ENCODE peak calls at places on chromosomes 12 and 14, in ten cellular contexts. V, P, S, O, E, K, Q, M, H and U are unnamed samples.

GRCh38 chr14:99654235-99655000 is 9.5 kb downstream of the HHIPL1 start:
- DNase-seq in V (peak), P (no peak), S (peak), O (peak), E (no peak), K (peak), Q (no peak), M (no peak), H (no peak), U (no peak)

GRCh38 chr12:78778339-78778738 is 86.2 kb upstream of the SYT1 start:
- DNase-seq in V (no peak), P (no peak), S (no peak), O (no peak), E (no peak), K (no peak), Q (no peak), M (no peak), H (no peak), U (no peak)

GRCh38 chr12:30694971-30695326 is 720 bp downstream of the IPO8 start:
- DNase-seq in V (peak), P (no peak), S (peak), O (peak), E (peak), K (peak), Q (no peak), M (peak), H (no peak), U (peak)

GRCh38 chr12:13144266-13144828 is 40.9 kb upstream of the GSG1 start:
- DNase-seq in V (no peak), P (no peak), S (no peak), O (no peak), E (no peak), K (no peak), Q (no peak), M (no peak), H (no peak), U (peak)

GRCh38 chr14:64704743-64705405 is 650 bp downstream of the PLEKHG3 start:
- DNase-seq in V (no peak), P (no peak), S (peak), O (peak), E (no peak), K (peak), Q (peak), M (no peak), H (no peak), U (no peak)

GRCh38 chr12:991350-992278 is 591 bp downstream of the ERC1 start:
- DNase-seq in V (peak), P (no peak), S (no peak), O (no peak), E (no peak), K (no peak), Q (peak), M (no peak), H (no peak), U (no peak)

GRCh38 chr12:2052861-2053674 is at the start of gene CACNA1C:
- DNase-seq in V (peak), P (no peak), S (peak), O (peak), E (no peak), K (peak), Q (no peak), M (no peak), H (no peak), U (no peak)

GRCh38 chr14:69451941-69452340 is 32.6 kb upstream of the PLEKHD1 start:
- DNase-seq in V (no peak), P (no peak), S (no peak), O (no peak), E (no peak), K (no peak), Q (no peak), M (no peak), H (no peak), U (no peak)

GRCh38 chr12:4272014-4272975 is 1.3 kb upstream of the CCND2 start:
- DNase-seq in V (peak), P (no peak), S (peak), O (peak), E (no peak), K (peak), Q (peak), M (peak), H (peak), U (peak)

GRCh38 chr14:34275038-34275437 is 187.0 kb downstream of the SPTSSA start:
- DNase-seq in V (no peak), P (no peak), S (no peak), O (no peak), E (no peak), K (no peak), Q (no peak), M (no peak), H (no peak), U (no peak)

GRCh38 chr14:69260979-69261605 is 1.1 kb downstream of the GALNT16 start:
- DNase-seq in V (peak), P (no peak), S (peak), O (peak), E (no peak), K (no peak), Q (peak), M (peak), H (no peak), U (no peak)

GRCh38 chr12:52254965-52255751 is 19.3 kb upstream of the KRT86 start:
- DNase-seq in V (no peak), P (no peak), S (no peak), O (no peak), E (no peak), K (no peak), Q (peak), M (no peak), H (no peak), U (no peak)

GRCh38 chr12:2944401-2945047 is 14.7 kb upstream of the TEAD4 start:
- DNase-seq in V (peak), P (no peak), S (peak), O (peak), E (peak), K (peak), Q (no peak), M (peak), H (peak), U (no peak)

GRCh38 chr12:80701388-80701787 is 6.0 kb upstream of the MYF6 start:
- DNase-seq in V (no peak), P (no peak), S (no peak), O (no peak), E (no peak), K (no peak), Q (no peak), M (no peak), H (no peak), U (no peak)

GRCh38 chr14:57871487-57872080 is 5.7 kb upstream of the SLC35F4 start:
- DNase-seq in V (peak), P (no peak), S (no peak), O (no peak), E (peak), K (no peak), Q (no peak), M (no peak), H (peak), U (peak)

GRCh38 chr12:15856097-15856982 is 25.8 kb upstream of the STRAP start:
- DNase-seq in V (peak), P (peak), S (peak), O (peak), E (peak), K (no peak), Q (no peak), M (no peak), H (peak), U (peak)

DNA sequence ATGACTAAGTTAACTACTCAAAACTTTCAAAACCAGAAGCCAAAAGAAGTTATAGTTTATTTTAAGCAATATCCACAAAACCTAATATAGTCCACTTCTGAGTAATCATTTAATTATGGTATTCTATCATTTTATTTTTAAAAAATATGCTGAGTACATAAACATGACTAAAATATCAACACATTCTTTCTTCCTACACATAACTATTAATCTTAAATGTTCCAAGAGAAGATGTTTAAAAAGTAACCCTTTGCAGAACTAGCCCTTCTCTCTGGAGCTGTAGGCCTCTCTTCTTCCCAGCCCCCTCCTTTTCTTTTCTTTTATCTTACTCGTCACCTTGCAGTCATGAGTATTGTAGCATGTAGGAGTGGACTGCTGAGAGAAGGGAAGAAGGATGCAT is 941.8 kb downstream of the NRXN3 start:
- DNase-seq in V (no peak), P (no peak), S (no peak), O (no peak), E (no peak), K (no peak), Q (no peak), M (no peak), H (no peak), U (no peak)
- TF ChIP-seq POLR2AphosphoS5 in V (no peak), P (no peak), S (no peak), O (no peak), E (no peak), K (no peak), Q (no peak), M (no peak), H (no peak), U (no peak)

DNA sequence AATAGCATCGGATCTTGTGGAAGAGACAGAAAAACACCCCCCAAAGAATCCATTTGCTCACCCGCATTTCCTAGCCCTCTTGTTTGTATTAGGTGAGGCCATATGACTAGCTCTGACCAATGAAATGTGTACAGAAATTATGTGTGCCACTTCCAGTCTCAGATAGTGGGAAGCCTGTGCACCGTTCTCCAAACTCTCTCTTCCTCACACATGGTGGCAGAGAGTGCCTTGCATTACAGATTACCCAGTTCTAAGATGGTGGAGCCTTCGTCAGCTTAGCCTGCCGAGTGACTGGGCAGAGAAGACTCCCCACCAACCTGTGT is 261.6 kb downstream of the TTC8 start:
- DNase-seq in V (no peak), P (no peak), S (no peak), O (no peak), E (no peak), K (no peak), Q (no peak), M (no peak), H (no peak), U (no peak)
- TF ChIP-seq POLR2AphosphoS5 in V (no peak), P (no peak), S (no peak), O (no peak), E (no peak), K (no peak), Q (no peak), M (no peak), H (no peak), U (no peak)

GRCh38 chr14:102205560-102205959 is 65.9 kb downstream of the WDR20 start:
- DNase-seq in V (no peak), P (no peak), S (no peak), O (no peak), E (no peak), K (peak), Q (no peak), M (no peak), H (no peak), U (no peak)
- TF ChIP-seq POLR2AphosphoS5 in V (no peak), P (no peak), S (no peak), O (no peak), E (no peak), K (no peak), Q (no peak), M (no peak), H (no peak), U (no peak)

DNA sequence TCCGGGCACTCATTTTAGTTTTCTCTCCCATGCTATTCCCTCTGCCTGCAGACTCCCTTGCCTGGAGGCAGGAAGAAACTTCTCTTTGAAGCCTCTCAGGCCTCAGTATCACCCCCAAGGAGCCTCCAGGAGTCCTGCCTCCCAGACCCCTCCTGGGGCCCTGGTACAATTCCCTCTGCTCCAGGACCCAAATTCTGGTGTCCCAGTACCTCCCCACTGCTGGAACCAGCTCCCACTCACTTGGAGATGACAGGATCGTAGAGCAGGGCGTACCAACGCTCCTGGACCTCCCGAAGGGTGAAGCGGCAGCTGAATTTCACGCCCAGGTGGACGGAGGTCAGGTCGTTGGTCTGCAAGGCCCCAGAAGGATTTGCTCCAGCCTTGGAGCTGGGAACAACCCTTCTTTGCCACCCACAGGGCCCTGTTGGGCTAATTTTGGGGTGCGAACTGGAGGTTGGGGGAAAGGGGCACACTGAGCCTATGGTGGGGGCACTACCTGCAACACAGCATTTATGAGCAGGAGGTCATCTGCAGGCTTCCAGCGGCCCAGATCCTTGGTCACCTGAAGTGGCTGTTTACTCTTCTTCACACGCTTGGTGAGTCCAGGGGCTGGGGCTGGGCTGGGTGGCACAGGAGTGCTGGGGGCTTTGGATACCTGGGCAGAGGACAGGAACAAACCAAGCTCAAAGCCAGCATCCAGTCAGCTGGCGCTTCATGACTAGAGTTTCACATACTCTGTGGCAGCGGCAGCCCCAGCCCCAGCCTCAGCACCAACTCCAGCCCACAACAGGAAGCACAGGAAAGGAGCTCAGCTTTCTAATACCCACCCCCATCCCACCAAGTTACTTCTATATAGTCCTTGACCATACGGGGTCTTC is 3.5 kb downstream of the MCRS1 start:
- DNase-seq in V (no peak), P (no peak), S (no peak), O (no peak), E (no peak), K (no peak), Q (no peak), M (no peak), H (no peak), U (no peak)
- TF ChIP-seq POLR2AphosphoS5 in V (no peak), P (no peak), S (no peak), O (no peak), E (no peak), K (no peak), Q (no peak), M (no peak), H (no peak), U (no peak)

GRCh38 chr12:108731105-108731865 is at the start of gene CORO1C:
- DNase-seq in V (peak), P (peak), S (peak), O (peak), E (peak), K (peak), Q (peak), M (peak), H (peak), U (peak)

GRCh38 chr12:108733132-108733531 is 1.8 kb upstream of the CORO1C start:
- DNase-seq in V (no peak), P (no peak), S (no peak), O (no peak), E (no peak), K (peak), Q (no peak), M (no peak), H (no peak), U (no peak)

GRCh38 chr12:108732489-108732888 is 1.2 kb upstream of the CORO1C start:
- DNase-seq in V (no peak), P (no peak), S (no peak), O (no peak), E (no peak), K (no peak), Q (no peak), M (no peak), H (no peak), U (no peak)

GRCh38 chr12:108730337-108731104 is 797 bp downstream of the CORO1C start:
- DNase-seq in V (peak), P (no peak), S (peak), O (peak), E (peak), K (peak), Q (peak), M (peak), H (no peak), U (peak)

DNA sequence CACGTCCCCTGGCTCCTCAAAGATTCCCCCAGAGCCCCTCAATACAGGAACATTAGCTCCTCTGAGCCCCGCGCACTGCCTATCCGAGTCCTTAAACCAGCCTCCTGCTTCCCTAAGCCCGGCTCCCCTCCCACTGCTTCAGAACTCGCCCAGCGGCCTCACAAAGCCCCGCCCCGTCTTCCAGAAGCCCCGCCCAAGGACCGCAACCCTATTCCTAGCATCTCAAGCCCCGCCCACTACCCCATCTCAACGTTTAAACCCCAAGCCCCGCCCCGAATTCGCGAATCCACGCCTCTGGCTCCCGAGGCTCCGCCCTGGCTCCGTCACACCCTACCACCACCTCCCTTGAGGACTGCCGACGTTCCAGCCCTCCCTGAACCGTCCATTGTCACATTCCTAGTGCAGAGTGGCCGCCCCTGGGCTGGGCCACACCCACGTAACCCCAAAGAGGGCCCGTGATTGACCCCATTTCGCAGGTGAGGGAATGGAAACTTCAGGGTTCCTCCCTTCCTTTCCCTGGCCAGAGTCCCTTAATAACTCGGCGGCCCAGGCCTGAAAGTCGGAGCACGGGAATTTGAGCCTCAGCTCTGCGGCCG is 646 bp upstream of the CORO1C start:
- DNase-seq in V (peak), P (peak), S (peak), O (peak), E (peak), K (peak), Q (peak), M (peak), H (peak), U (peak)
- TF ChIP-seq POLR2AphosphoS5 in V (peak), P (peak), S (peak), O (peak), E (peak), K (peak), Q (peak), M (no peak), H (no peak), U (no peak)

GRCh38 chr12:57101892-57102695 is 9.1 kb downstream of the STAT6 start:
- DNase-seq in V (no peak), P (no peak), S (no peak), O (peak), E (no peak), K (no peak), Q (peak), M (no peak), H (no peak), U (peak)
- TF ChIP-seq POLR2AphosphoS5 in V (no peak), P (no peak), S (no peak), O (no peak), E (no peak), K (peak), Q (no peak), M (no peak), H (no peak), U (no peak)

GRCh38 chr12:75707983-75708382 is 196.6 kb upstream of the KRR1 start:
- DNase-seq in V (no peak), P (no peak), S (no peak), O (no peak), E (no peak), K (no peak), Q (no peak), M (no peak), H (no peak), U (no peak)

GRCh38 chr12:75704664-75705063 is 193.3 kb upstream of the KRR1 start:
- DNase-seq in V (no peak), P (no peak), S (no peak), O (no peak), E (peak), K (no peak), Q (no peak), M (no peak), H (no peak), U (no peak)

GRCh38 chr12:75708829-75709228 is 197.4 kb upstream of the KRR1 start:
- DNase-seq in V (no peak), P (no peak), S (no peak), O (no peak), E (no peak), K (no peak), Q (no peak), M (no peak), H (no peak), U (no peak)

GRCh38 chr12:75705749-75706719 is 194.6 kb upstream of the KRR1 start:
- DNase-seq in V (no peak), P (no peak), S (no peak), O (no peak), E (peak), K (peak), Q (no peak), M (no peak), H (no peak), U (no peak)

DNA sequence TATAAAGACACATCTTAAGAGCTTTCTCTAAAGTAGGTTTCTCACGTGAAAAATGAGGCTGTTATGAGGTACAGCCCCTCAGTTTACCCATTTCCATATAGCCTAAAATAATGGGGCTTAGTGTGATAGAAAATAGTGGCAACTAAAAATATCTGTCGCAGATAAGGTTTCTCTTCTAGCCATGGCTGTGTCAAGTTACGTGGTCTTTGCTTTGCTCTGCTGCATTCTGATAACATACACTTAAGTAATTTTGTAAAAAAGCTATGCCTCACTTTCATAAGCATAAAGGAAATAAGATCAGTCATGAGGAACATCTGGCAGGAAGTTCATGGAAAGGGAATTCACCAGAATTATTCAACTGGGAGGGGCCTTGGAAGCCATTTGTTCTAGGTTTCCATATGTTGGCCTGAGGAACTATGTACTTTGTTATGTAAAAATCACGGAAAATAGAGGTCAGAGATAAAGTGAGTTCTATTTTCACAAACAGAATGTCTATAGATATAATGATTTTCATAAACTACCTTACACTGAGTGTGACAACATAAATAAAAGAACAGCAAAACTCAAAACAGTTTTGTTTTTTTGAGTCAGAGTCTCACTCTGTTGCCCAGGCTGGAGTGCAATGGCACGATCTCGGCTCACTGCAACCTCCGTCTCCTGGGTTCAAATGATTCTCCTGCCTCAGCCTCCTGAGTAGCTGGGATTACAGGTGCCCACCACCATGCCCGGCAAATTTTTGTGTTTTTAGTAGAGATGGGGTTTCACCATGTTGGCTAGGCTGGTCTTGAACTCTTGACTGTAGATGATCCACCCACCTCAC is 195.6 kb upstream of the KRR1 start:
- DNase-seq in V (no peak), P (peak), S (no peak), O (no peak), E (no peak), K (no peak), Q (no peak), M (no peak), H (no peak), U (no peak)
- TF ChIP-seq POLR2AphosphoS5 in V (no peak), P (no peak), S (no peak), O (no peak), E (no peak), K (no peak), Q (no peak), M (no peak), H (no peak), U (no peak)

GRCh38 chr12:109833307-109834189 is at the start of gene TRPV4:
- DNase-seq in V (peak), P (no peak), S (no peak), O (peak), E (no peak), K (no peak), Q (no peak), M (no peak), H (no peak), U (no peak)
- TF ChIP-seq POLR2AphosphoS5 in V (no peak), P (no peak), S (no peak), O (no peak), E (no peak), K (no peak), Q (no peak), M (no peak), H (no peak), U (no peak)

GRCh38 chr12:9148926-9149325 is 33.2 kb upstream of the A2M start:
- DNase-seq in V (no peak), P (no peak), S (no peak), O (no peak), E (no peak), K (no peak), Q (no peak), M (no peak), H (no peak), U (no peak)
- TF ChIP-seq POLR2AphosphoS5 in V (no peak), P (no peak), S (no peak), O (no peak), E (no peak), K (no peak), Q (no peak), M (no peak), H (no peak), U (no peak)